ENCODE peak calls at places on chromosomes 13 and 19, in four cellular contexts. One of them, this sample, is unnamed.
A peak's percentile ranks its signal among the peaks of the same experiment; 100 is the strongest.

GRCh38 chr13:111911754-111912452 is 155.0 kb upstream of the SOX1 start:
- DNase-seq in sciatic nerve: no peak
- DNase-seq in substantia nigra: no peak
- DNase-seq in right lobe of liver: no peak
- DNase-seq in this sample: no peak

GRCh38 chr19:6723108-6723618 is 2.7 kb upstream of the C3 start:
- DNase-seq in right lobe of liver: peak; percentile 78
- DNase-seq in substantia nigra: no peak
- DNase-seq in sciatic nerve: no peak
- DNase-seq in this sample: no peak

GRCh38 chr13:112350300-112350699 is 25.9 kb upstream of the SPACA7 start:
- DNase-seq in right lobe of liver: no peak
- DNase-seq in substantia nigra: no peak
- DNase-seq in sciatic nerve: no peak
- DNase-seq in this sample: no peak

GRCh38 chr13:45781553-45782326 is 69.8 kb downstream of the SIAH3 start:
- DNase-seq in sciatic nerve: peak; percentile 61
- DNase-seq in substantia nigra: no peak
- DNase-seq in right lobe of liver: no peak
- DNase-seq in this sample: no peak

GRCh38 chr19:52065399-52065798 is 16.8 kb upstream of the ZNF432 start:
- DNase-seq in substantia nigra: no peak
- DNase-seq in right lobe of liver: no peak
- DNase-seq in sciatic nerve: no peak
- DNase-seq in this sample: no peak

GRCh38 chr19:46180701-46181385 is 32.8 kb downstream of the IGFL2 start:
- DNase-seq in substantia nigra: no peak
- DNase-seq in sciatic nerve: no peak
- DNase-seq in right lobe of liver: no peak
- DNase-seq in this sample: no peak

GRCh38 chr13:50222569-50223332 is 207.5 kb downstream of the KCNRG start:
- DNase-seq in sciatic nerve: peak; percentile 77
- DNase-seq in substantia nigra: no peak
- DNase-seq in right lobe of liver: peak; percentile 92
- DNase-seq in this sample: no peak

GRCh38 chr19:27909861-27910260 is 1303.1 kb downstream of the UQCRFS1 start:
- DNase-seq in substantia nigra: no peak
- DNase-seq in right lobe of liver: no peak
- DNase-seq in sciatic nerve: no peak
- DNase-seq in this sample: no peak

GRCh38 chr13:51620165-51620983 is 36.1 kb downstream of the WDFY2 start:
- DNase-seq in sciatic nerve: no peak
- DNase-seq in substantia nigra: peak; percentile 6
- DNase-seq in right lobe of liver: no peak
- DNase-seq in this sample: no peak

GRCh38 chr19:30649934-30650614 is 277.9 kb downstream of the ZNF536 start:
- DNase-seq in right lobe of liver: no peak
- DNase-seq in substantia nigra: no peak
- DNase-seq in sciatic nerve: peak; percentile 66
- DNase-seq in this sample: peak; percentile 58

GRCh38 chr19:5526691-5527090 is 41.1 kb downstream of the TINCR start:
- DNase-seq in substantia nigra: no peak
- DNase-seq in right lobe of liver: no peak
- DNase-seq in sciatic nerve: no peak
- DNase-seq in this sample: no peak

GRCh38 chr19:40147693-40148347 is 43.4 kb upstream of the MAP3K10 start:
- DNase-seq in sciatic nerve: no peak
- DNase-seq in substantia nigra: no peak
- DNase-seq in right lobe of liver: no peak
- DNase-seq in this sample: no peak

GRCh38 chr19:17289489-17289888 is 7.8 kb downstream of the ANKLE1 start:
- DNase-seq in right lobe of liver: no peak
- DNase-seq in substantia nigra: no peak
- DNase-seq in sciatic nerve: peak; percentile 77
- DNase-seq in this sample: peak; percentile 80

GRCh38 chr13:72662548-72662947 is 64.9 kb downstream of the MZT1 start:
- DNase-seq in substantia nigra: no peak
- DNase-seq in right lobe of liver: no peak
- DNase-seq in sciatic nerve: no peak
- DNase-seq in this sample: no peak

This sample was measured in OCI-LY7.